ENCODE peak calls at places on chromosomes 6 and 20, in four cellular contexts. K is upper lobe of right lung, W is mammary epithelial cell, E is AG09319. Q is an unnamed sample.

GRCh38 chr20:19406371-19406770 is 193.9 kb downstream of the SLC24A3 start:
- DNase-seq in W (no peak), E (no peak), K (no peak), Q (no peak)

GRCh38 chr20:48604936-48605335 is 222.9 kb downstream of the PREX1 start:
- DNase-seq in E (no peak), W (no peak), K (peak), Q (no peak)

GRCh38 chr6:46288863-46289262 is 118.1 kb upstream of the ENPP5 start:
- DNase-seq in W (no peak), E (no peak), K (no peak), Q (no peak)

GRCh38 chr20:58982406-58983114 is 1.5 kb downstream of the NELFCD start:
- DNase-seq in E (no peak), K (no peak), W (no peak), Q (no peak)

GRCh38 chr20:46699651-46700359 is 9.6 kb upstream of the SLC2A10 start:
- DNase-seq in E (no peak), K (no peak), W (peak), Q (no peak)

GRCh38 chr6:49479308-49480004 is 16.3 kb downstream of the CENPQ start:
- DNase-seq in K (no peak), W (no peak), E (no peak), Q (no peak)

GRCh38 chr20:44540834-44541233 is 19.0 kb upstream of the SERINC3 start:
- DNase-seq in W (peak), E (no peak), K (no peak), Q (no peak)

GRCh38 chr6:149897855-149898744 is at the start of gene RAET1E:
- DNase-seq in K (peak), E (no peak), W (no peak), Q (no peak)

GRCh38 chr6:80197474-80197873 is 91.0 kb downstream of the BCKDHB start:
- DNase-seq in K (no peak), E (peak), W (peak), Q (no peak)

GRCh38 chr6:44028767-44029166 is 98.5 kb downstream of the MRPL14 start:
- DNase-seq in E (no peak), K (peak), W (peak), Q (no peak)

GRCh38 chr20:41342474-41343464 is 2.1 kb downstream of the LPIN3 start:
- DNase-seq in W (no peak), E (no peak), K (no peak), Q (no peak)

GRCh38 chr6:44002591-44003344 is 124.5 kb downstream of the MRPL14 start:
- DNase-seq in K (peak), E (no peak), W (peak), Q (no peak)

GRCh38 chr6:134706806-134707205 is 243.1 kb downstream of the ALDH8A1 start:
- DNase-seq in K (no peak), W (no peak), E (no peak), Q (no peak)

DNA sequence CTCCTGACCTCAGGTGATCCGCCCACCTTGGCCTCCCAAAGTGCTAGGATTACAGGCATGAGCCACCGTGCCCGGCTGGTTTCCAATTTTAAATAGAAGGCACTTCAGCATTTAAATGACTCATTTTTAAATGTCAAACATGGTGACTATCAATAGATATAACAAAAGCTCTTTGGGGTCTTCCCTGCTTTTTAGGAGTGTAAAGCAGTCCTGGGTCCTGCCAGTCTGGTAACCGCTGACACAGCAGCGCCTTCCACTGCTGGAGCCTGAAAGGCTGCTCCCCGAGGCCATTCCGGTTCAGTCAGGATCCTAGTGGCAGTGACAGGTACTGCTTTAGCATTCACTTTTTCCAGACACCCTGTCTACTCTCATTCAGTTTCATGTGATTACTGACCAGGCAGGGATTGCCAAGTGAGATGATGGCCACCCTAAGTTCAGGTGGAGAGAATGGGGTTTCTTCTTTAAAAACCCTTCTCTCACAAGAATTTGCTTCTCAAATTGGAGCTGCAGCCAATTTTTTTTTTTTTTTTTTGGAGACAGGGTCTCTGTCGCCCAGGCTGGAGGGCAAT is 5.1 kb downstream of the DIDO1 start:
- DNase-seq in E (no peak), K (no peak), W (peak), Q (no peak)
- TF ChIP-seq CTCF in E (peak), K (peak), W (peak), Q (no peak)

DNA sequence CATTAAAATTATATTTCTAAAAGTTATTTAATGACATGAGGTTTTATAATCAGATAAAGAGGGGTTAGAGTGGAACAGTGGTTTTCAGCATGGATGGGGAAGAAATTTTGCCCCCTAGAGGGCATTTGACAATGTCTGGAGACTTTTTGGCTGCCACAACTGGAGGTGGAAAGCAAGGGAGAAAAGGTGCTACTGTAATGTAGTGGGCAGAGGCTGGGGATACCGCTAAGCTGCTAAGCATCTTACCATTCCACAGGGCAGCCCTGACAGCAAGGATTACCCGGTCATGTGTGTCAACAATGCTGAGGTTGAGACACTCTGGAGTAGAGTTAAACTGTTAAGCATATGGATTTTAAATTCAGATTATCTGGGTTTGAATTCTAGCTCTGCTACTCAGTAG is 52.9 kb upstream of the FABP7 start:
- DNase-seq in K (no peak), E (no peak), W (peak), Q (no peak)
- TF ChIP-seq CTCF in K (peak), E (peak), W (peak), Q (no peak)

DNA sequence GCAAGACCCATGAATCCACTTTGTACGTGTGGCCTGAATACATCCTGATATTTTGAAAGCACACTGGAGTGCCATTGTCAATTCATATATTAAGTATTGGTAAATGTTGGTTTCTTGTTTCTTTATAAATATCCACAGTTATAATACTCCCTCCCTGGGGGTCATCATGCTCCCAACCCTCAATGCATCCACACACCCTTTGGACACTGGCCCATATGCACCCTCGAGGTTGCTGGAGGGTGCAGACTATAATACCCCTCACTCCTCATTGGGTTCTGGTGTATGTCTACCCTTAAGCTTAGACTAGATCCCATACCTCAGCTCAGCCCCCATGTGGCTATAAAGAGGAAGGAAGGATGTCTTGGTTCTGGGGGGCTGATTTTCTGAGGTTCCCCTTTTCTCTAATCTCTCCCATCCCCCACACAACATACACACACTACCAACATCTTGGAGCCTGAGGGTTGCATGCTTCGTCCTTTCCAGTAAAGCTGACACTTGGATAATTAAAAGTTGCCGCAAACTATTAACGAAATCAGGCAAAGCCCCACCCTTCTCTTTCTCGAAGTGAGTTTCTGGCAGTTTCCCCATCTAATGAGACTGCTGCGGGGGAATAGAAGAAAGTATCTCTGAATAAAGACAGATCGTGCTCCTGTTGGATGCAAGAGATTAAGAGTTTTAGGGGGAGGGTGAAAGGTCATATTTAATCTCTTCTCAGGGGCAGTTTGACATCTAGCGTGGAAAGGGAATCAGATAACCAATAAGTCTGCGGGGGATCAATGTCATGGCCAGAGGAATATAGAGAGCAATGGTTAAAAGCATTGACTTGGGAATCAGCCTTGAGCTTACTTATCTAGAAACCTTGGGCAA is 7.4 kb downstream of the PIM1 start:
- DNase-seq in K (no peak), W (no peak), E (no peak), Q (no peak)
- TF ChIP-seq CTCF in K (no peak), W (no peak), E (no peak), Q (no peak)

GRCh38 chr6:99822741-99823512 is 171.1 kb downstream of the MCHR2 start:
- DNase-seq in W (peak), K (no peak), E (peak), Q (no peak)
- TF ChIP-seq CTCF in W (peak), K (peak), E (peak), Q (no peak)